ENCODE peak calls at places on chromosome 17, in ten cellular contexts. X is Peyer's patch, L is tibial nerve, I is A549, N is prostate gland, U is thyroid gland, Z is lower leg skin, O is stomach, J is esophagus muscularis mucosa, M is heart left ventricle. V is an unnamed sample.

GRCh38 chr17:40818343-40818732 is 4.1 kb downstream of the KRT10 start:
- DNase-seq in J (no peak), U (no peak), X (no peak), L (no peak), N (no peak), Z (no peak), M (no peak), I (no peak), O (no peak), V (no peak)

GRCh38 chr17:9294661-9295210 is 273.4 kb downstream of the NTN1 start:
- DNase-seq in U (peak; percentile 5), X (no peak), J (no peak), N (no peak), L (no peak), M (no peak), O (no peak), Z (no peak), I (no peak), V (no peak)

GRCh38 chr17:21131090-21131616 is 4.4 kb downstream of the DHRS7B start:
- DNase-seq in N (no peak), M (no peak), L (no peak), I (no peak), U (no peak), J (no peak), Z (no peak), O (no peak), X (no peak), V (no peak)

GRCh38 chr17:29586676-29587469 is 2.6 kb downstream of the GIT1 start:
- DNase-seq in X (no peak), M (no peak), L (no peak), Z (no peak), J (no peak), N (no peak), U (no peak), I (no peak), O (no peak), V (no peak)

GRCh38 chr17:47763913-47764582 is 31.0 kb downstream of the TBX21 start:
- DNase-seq in J (no peak), L (no peak), O (no peak), X (no peak), I (no peak), N (no peak), Z (no peak), U (no peak), M (no peak), V (no peak)

GRCh38 chr17:30238387-30239088 is 3.0 kb upstream of the SLC6A4 start:
- DNase-seq in O (no peak), I (no peak), Z (peak; percentile 78), U (peak; percentile 6), X (no peak), L (no peak), M (no peak), J (no peak), N (no peak), V (no peak)

GRCh38 chr17:31564883-31565297 is 173.4 kb downstream of the RAB11FIP4 start:
- DNase-seq in Z (no peak), L (no peak), N (no peak), J (no peak), U (peak; percentile 74), O (no peak), X (no peak), M (no peak), I (no peak), V (peak; percentile 65)

GRCh38 chr17:43540821-43541674 is 5.1 kb downstream of the ETV4 start:
- DNase-seq in L (no peak), O (no peak), M (no peak), J (no peak), I (no peak), N (no peak), Z (no peak), X (no peak), U (no peak), V (no peak)

GRCh38 chr17:40432864-40433528 is 10.3 kb upstream of the IGFBP4 start:
- DNase-seq in L (no peak), Z (peak; percentile 34), I (no peak), X (peak; percentile 29), J (no peak), U (peak; percentile 27), N (no peak), O (peak; percentile 22), M (peak; percentile 59), V (no peak)

GRCh38 chr17:37672545-37673078 is 29.4 kb upstream of the DDX52 start:
- DNase-seq in Z (no peak), M (no peak), L (no peak), N (no peak), J (no peak), O (no peak), I (no peak), U (no peak), X (no peak), V (no peak)

GRCh38 chr17:47966079-47966519 is 4.8 kb upstream of the CDK5RAP3 start:
- DNase-seq in Z (no peak), M (no peak), N (peak; percentile 64), X (peak; percentile 75), J (no peak), I (peak; percentile 66), U (no peak), L (no peak), O (no peak), V (no peak)

GRCh38 chr17:66948061-66948750 is 16.3 kb upstream of the CACNG4 start:
- DNase-seq in N (no peak), L (no peak), X (no peak), Z (no peak), M (no peak), O (no peak), J (no peak), U (no peak), I (no peak), V (no peak)

GRCh38 chr17:65743313-65743665 is 181.8 kb upstream of the AXIN2 start:
- DNase-seq in J (no peak), O (no peak), N (no peak), M (no peak), U (no peak), Z (no peak), X (no peak), I (no peak), L (no peak), V (no peak)

GRCh38 chr17:79537061-79537460 is 73.8 kb downstream of the RBFOX3 start:
- DNase-seq in N (no peak), M (no peak), Z (no peak), I (no peak), L (no peak), O (no peak), U (no peak), X (no peak), J (no peak), V (no peak)

GRCh38 chr17:3886776-3887175 is 6.1 kb downstream of the CAMKK1 start:
- DNase-seq in U (no peak), X (no peak), I (no peak), Z (no peak), J (no peak), M (peak; percentile 47), L (peak; percentile 39), N (no peak), O (no peak), V (peak; percentile 64)

GRCh38 chr17:49749730-49750129 is 14.2 kb downstream of the FAM117A start:
- DNase-seq in U (no peak), Z (no peak), N (no peak), O (no peak), J (no peak), X (no peak), I (no peak), L (no peak), M (no peak), V (no peak)
- TF ChIP-seq CTCF in U (no peak), Z (no peak), N (no peak), O (no peak), J (no peak), X (no peak), I (no peak), L (no peak), M (no peak), V (no peak)

GRCh38 chr17:42025191-42025579 is 5.3 kb downstream of the NKIRAS2 start:
- DNase-seq in N (no peak), O (no peak), L (no peak), X (no peak), M (no peak), Z (no peak), U (no peak), I (no peak), J (no peak), V (no peak)
- TF ChIP-seq POLR2A in N (no peak), O (no peak), L (no peak), X (no peak), M (no peak), Z (no peak), U (no peak), I (no peak), J (no peak), V (no peak)

GRCh38 chr17:62746941-62747340 is 61.2 kb downstream of the MARCHF10 start:
- DNase-seq in Z (no peak), M (no peak), U (no peak), X (no peak), I (no peak), N (no peak), L (no peak), O (no peak), J (no peak), V (no peak)

GRCh38 chr17:62750502-62751349 is 57.4 kb downstream of the MARCHF10 start:
- DNase-seq in J (no peak), N (no peak), M (no peak), I (no peak), Z (peak; percentile 61), O (no peak), U (no peak), L (no peak), X (no peak), V (peak; percentile 26)

GRCh38 chr17:62751350-62751691 is 56.8 kb downstream of the MARCHF10 start:
- DNase-seq in L (no peak), X (no peak), Z (no peak), O (no peak), N (no peak), U (no peak), I (no peak), M (no peak), J (no peak), V (no peak)

GRCh38 chr17:62753562-62753961 is 54.6 kb downstream of the MARCHF10 start:
- DNase-seq in O (no peak), L (no peak), U (no peak), N (no peak), Z (peak; percentile 50), X (no peak), I (no peak), J (no peak), M (no peak), V (no peak)

DNA sequence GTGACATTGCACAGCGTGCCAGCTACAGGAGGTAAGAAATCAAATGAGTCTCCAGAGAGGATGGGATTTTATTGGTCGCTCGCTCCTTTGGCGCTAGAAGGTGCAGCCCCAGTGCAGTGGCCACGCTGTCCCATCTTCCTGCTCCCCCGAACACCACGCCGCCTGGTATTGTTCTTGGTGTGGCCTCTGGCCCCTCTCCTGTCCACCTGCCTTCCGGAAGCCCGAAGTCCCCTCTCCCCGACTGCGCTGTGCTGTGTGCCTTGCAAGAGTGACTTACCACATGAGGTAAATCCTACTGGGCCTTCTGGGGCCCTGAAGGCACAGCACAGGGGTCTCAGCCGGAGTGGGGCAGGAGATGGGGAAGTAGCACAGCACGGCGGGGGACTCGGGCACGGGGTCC is 58.2 kb downstream of the MARCHF10 start:
- DNase-seq in Z (peak; percentile 75), O (no peak), M (no peak), J (no peak), X (no peak), N (no peak), I (no peak), U (no peak), L (no peak), V (no peak)
- TF ChIP-seq CTCF in Z (no peak), O (no peak), M (no peak), J (no peak), X (no peak), N (no peak), I (no peak), U (no peak), L (no peak), V (no peak)

GRCh38 chr17:12667299-12667958 is 1.7 kb downstream of the MYOCD start:
- DNase-seq in U (peak; percentile 17), L (no peak), N (no peak), I (peak; percentile 90), Z (no peak), M (peak; percentile 51), X (no peak), O (no peak), J (no peak), V (peak; percentile 6)
- TF ChIP-seq POLR2A in U (no peak), L (no peak), N (no peak), I (no peak), Z (no peak), M (no peak), X (no peak), O (no peak), J (no peak), V (no peak)